ENCODE peak calls at places on chromosomes 1 and 21, in four cellular contexts. One of them, this sample, is unnamed.

GRCh38 chr1:223711173-223711572 is 1.2 kb upstream of the CAPN2 start:
- DNase-seq in H1: no peak
- DNase-seq in H9: no peak
- DNase-seq in mesendoderm: no peak
- DNase-seq in this sample: peak

GRCh38 chr1:113930499-113931161 is 1.5 kb downstream of the HIPK1 start:
- DNase-seq in H9: no peak
- DNase-seq in H1: no peak
- DNase-seq in mesendoderm: peak
- DNase-seq in this sample: peak

GRCh38 chr1:209416660-209417059 is 166.9 kb upstream of the CAMK1G start:
- DNase-seq in H9: no peak
- DNase-seq in H1: no peak
- DNase-seq in mesendoderm: no peak
- DNase-seq in this sample: no peak

GRCh38 chr1:52579415-52579814 is 22.8 kb upstream of the GPX7 start:
- DNase-seq in H9: no peak
- DNase-seq in mesendoderm: no peak
- DNase-seq in H1: no peak
- DNase-seq in this sample: peak

GRCh38 chr1:78223417-78224215 is 177.8 kb downstream of the GIPC2 start:
- DNase-seq in H9: no peak
- DNase-seq in H1: no peak
- DNase-seq in mesendoderm: no peak
- DNase-seq in this sample: peak

GRCh38 chr1:17792421-17792820 is 37.3 kb downstream of the ACTL8 start:
- DNase-seq in mesendoderm: no peak
- DNase-seq in H9: no peak
- DNase-seq in H1: no peak
- DNase-seq in this sample: no peak

GRCh38 chr21:15401331-15401730 is 328.5 kb upstream of the USP25 start:
- DNase-seq in mesendoderm: no peak
- DNase-seq in H1: no peak
- DNase-seq in H9: no peak
- DNase-seq in this sample: no peak

GRCh38 chr1:218439541-218440295 is 94.6 kb downstream of the TGFB2 start:
- DNase-seq in mesendoderm: peak
- DNase-seq in H1: no peak
- DNase-seq in H9: peak
- DNase-seq in this sample: peak

GRCh38 chr1:151511636-151512215 is 539 bp downstream of the CGN start:
- DNase-seq in H1: peak
- DNase-seq in H9: peak
- DNase-seq in mesendoderm: peak
- DNase-seq in this sample: no peak

GRCh38 chr1:165290143-165290542 is 66.4 kb downstream of the LMX1A start:
- DNase-seq in mesendoderm: peak
- DNase-seq in H1: no peak
- DNase-seq in H9: no peak
- DNase-seq in this sample: no peak

GRCh38 chr1:38529337-38529860 is 330.2 kb downstream of the RRAGC start:
- DNase-seq in H1: no peak
- DNase-seq in H9: no peak
- DNase-seq in mesendoderm: no peak
- DNase-seq in this sample: no peak

GRCh38 chr1:59018860-59019259 is 235.0 kb upstream of the JUN start:
- DNase-seq in mesendoderm: no peak
- DNase-seq in H9: no peak
- DNase-seq in H1: no peak
- DNase-seq in this sample: no peak

GRCh38 chr1:7535934-7536878 is 234.9 kb upstream of the VAMP3 start:
- DNase-seq in H9: peak
- DNase-seq in mesendoderm: peak
- DNase-seq in H1: peak
- DNase-seq in this sample: no peak

GRCh38 chr1:8598060-8598724 is 219.2 kb downstream of the RERE start:
- DNase-seq in H1: no peak
- DNase-seq in mesendoderm: peak
- DNase-seq in H9: no peak
- DNase-seq in this sample: peak

GRCh38 chr1:93000751-93001175 is 39.5 kb upstream of the DIPK1A start:
- DNase-seq in H9: no peak
- DNase-seq in H1: no peak
- DNase-seq in mesendoderm: peak
- DNase-seq in this sample: no peak

GRCh38 chr1:220701974-220702373 is 11.8 kb downstream of the C1orf115 start:
- DNase-seq in mesendoderm: no peak
- DNase-seq in H9: no peak
- DNase-seq in H1: no peak
- DNase-seq in this sample: no peak

GRCh38 chr1:167862432-167863076 is 51.4 kb downstream of the ADCY10 start:
- DNase-seq in H9: no peak
- DNase-seq in H1: no peak
- DNase-seq in mesendoderm: no peak
- DNase-seq in this sample: peak

GRCh38 chr1:37177230-37177864 is 143.0 kb upstream of the GRIK3 start:
- DNase-seq in H9: peak
- DNase-seq in H1: peak
- DNase-seq in mesendoderm: peak
- DNase-seq in this sample: peak

GRCh38 chr1:5448486-5448885 is 543.7 kb downstream of the NPHP4 start:
- DNase-seq in H9: peak
- DNase-seq in mesendoderm: peak
- DNase-seq in H1: peak
- DNase-seq in this sample: no peak

GRCh38 chr1:3671371-3672180 is 19.3 kb downstream of the TP73 start:
- DNase-seq in mesendoderm: no peak
- DNase-seq in H1: no peak
- DNase-seq in H9: peak
- DNase-seq in this sample: no peak

GRCh38 chr1:61226791-61227567 is 144.6 kb downstream of the NFIA start:
- DNase-seq in H9: no peak
- DNase-seq in H1: no peak
- DNase-seq in mesendoderm: no peak
- DNase-seq in this sample: no peak

GRCh38 chr1:244297616-244298015 is 154.1 kb downstream of the ADSS2 start:
- DNase-seq in mesendoderm: no peak
- DNase-seq in H9: no peak
- DNase-seq in H1: no peak
- DNase-seq in this sample: no peak

GRCh38 chr1:158180741-158181576 is at the start of gene CD1D:
- DNase-seq in mesendoderm: peak
- DNase-seq in H1: peak
- DNase-seq in H9: peak
- DNase-seq in this sample: no peak

GRCh38 chr1:156295391-156295947 is at the start of gene GLMP:
- DNase-seq in H9: peak
- DNase-seq in mesendoderm: peak
- DNase-seq in H1: peak
- DNase-seq in this sample: peak

GRCh38 chr1:91569411-91570104 is 68.9 kb downstream of the CDC7 start:
- DNase-seq in mesendoderm: no peak
- DNase-seq in H9: no peak
- DNase-seq in H1: no peak
- DNase-seq in this sample: peak

GRCh38 chr1:119675349-119676343 is 27.6 kb upstream of the ZNF697 start:
- DNase-seq in H1: peak
- DNase-seq in H9: peak
- DNase-seq in mesendoderm: peak
- DNase-seq in this sample: peak

GRCh38 chr1:23116921-23117699 is 51.5 kb downstream of the LUZP1 start:
- DNase-seq in mesendoderm: no peak
- DNase-seq in H9: no peak
- DNase-seq in H1: no peak
- DNase-seq in this sample: no peak

GRCh38 chr1:219567341-219567947 is 45.5 kb downstream of the ZC3H11B start:
- DNase-seq in H9: no peak
- DNase-seq in mesendoderm: peak
- DNase-seq in H1: no peak
- DNase-seq in this sample: peak

GRCh38 chr1:183652547-183653467 is at the start of gene APOBEC4:
- DNase-seq in H9: no peak
- DNase-seq in mesendoderm: peak
- DNase-seq in H1: no peak
- DNase-seq in this sample: no peak

DNA sequence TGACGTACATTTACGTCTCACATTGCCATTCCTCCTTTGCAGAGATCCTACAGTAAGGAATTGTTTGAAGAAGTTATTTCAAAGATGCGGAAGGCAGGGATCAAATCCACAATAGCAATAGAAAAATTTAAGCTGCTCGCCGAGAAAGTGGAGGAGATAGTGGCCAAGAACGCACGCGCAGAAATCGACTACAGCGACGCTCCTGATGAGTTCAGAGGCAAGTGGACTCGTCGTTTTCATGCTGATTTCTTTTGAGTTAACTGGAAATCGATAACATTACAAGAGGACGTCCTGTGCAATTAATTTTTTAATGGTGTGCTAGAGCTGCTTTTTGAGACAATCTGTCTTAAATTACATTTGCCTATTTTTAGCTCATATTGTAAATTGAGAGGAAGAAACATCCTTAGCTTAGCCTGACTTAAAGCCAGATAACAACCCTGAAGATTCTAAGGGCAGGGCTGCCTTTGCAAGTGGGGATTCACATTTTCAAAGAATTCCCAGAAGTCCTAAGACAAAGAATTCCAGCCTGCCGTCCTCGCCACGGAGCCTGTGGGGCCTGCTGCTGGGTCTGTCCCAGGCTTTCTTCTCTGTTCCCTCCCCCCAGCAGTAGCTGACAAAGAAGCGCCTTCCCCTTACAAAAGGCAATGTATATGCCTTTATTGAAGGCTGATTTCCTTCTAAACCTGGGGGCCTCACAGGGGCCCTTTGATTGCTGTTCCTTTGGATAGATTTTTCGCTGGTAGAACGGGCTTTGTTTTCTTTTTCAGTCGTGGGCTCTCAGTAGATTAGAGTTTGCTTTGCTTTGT is 31.6 kb upstream of the KIF1B start:
- DNase-seq in H1: no peak
- DNase-seq in mesendoderm: no peak
- DNase-seq in H9: no peak
- DNase-seq in this sample: no peak
- H2BK15ac ChIP-seq in H1: no peak
- H2BK15ac ChIP-seq in mesendoderm: no peak
- H2BK15ac ChIP-seq in H9: no peak
- H2BK15ac ChIP-seq in this sample: no peak

DNA sequence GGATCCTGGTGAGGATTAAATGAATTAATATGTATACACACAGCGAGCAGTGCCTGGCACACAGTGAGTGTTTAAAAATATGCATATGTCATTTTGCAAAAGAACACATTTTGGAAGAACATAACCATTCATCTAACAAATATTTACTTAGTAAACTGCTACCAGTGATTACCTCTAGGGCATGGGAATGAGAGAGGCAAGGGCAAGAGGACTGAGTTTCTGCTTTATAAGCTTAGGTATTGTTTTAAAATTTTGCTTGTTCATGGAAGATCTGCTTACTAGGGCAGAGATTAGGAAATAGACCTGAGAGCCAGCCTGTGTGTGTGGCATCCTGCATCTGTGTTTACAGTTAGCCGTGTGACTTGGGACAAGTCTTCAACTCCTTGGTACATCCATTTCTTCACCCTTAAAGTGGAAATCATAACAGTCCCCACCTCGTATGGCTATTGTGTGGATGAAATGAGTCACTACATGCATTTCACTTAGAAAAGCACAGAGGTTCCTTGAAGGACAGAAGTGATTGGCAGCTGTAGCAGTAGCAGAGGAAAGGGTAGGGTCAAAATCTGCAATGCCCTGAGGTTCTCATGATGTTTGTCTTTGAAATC is 198.5 kb upstream of the FMN2 start:
- DNase-seq in H9: no peak
- DNase-seq in H1: no peak
- DNase-seq in mesendoderm: no peak
- DNase-seq in this sample: no peak
- H4K5ac ChIP-seq in H9: no peak
- H4K5ac ChIP-seq in H1: no peak
- H4K5ac ChIP-seq in mesendoderm: no peak
- H4K5ac ChIP-seq in this sample: no peak

DNA sequence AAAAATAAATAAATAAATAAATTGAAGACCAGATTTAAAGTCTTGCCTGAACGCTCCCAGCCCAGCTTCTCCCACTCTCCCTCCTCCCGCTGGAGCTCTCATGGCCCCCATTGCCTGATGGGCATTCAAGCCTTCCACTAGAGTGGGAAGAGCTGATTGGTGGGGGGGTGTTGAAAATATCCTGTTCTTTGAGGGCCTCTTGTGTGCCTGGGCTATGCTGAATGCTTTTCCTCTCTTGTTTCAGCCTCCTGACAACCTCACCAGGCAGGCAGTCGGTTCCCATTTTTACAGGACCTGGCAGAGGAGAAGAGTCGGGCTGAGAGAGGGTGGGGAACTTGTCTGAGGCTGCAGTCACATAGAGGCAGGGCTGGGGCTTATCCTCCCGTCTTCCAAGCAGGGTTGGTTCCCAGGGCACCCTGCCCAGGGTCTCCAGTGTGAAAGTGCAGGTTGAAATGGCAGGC is 59.2 kb upstream of the SSBP3 start:
- DNase-seq in mesendoderm: no peak
- DNase-seq in H1: peak
- DNase-seq in H9: no peak
- DNase-seq in this sample: no peak
- H2BK15ac ChIP-seq in mesendoderm: no peak
- H2BK15ac ChIP-seq in H1: peak
- H2BK15ac ChIP-seq in H9: no peak
- H2BK15ac ChIP-seq in this sample: no peak

GRCh38 chr1:10897981-10898728 is 101.7 kb upstream of the CASZ1 start:
- DNase-seq in H1: no peak
- DNase-seq in mesendoderm: no peak
- DNase-seq in H9: peak
- DNase-seq in this sample: no peak
- H4K5ac ChIP-seq in H1: no peak
- H4K5ac ChIP-seq in mesendoderm: no peak
- H4K5ac ChIP-seq in H9: no peak
- H4K5ac ChIP-seq in this sample: no peak

DNA sequence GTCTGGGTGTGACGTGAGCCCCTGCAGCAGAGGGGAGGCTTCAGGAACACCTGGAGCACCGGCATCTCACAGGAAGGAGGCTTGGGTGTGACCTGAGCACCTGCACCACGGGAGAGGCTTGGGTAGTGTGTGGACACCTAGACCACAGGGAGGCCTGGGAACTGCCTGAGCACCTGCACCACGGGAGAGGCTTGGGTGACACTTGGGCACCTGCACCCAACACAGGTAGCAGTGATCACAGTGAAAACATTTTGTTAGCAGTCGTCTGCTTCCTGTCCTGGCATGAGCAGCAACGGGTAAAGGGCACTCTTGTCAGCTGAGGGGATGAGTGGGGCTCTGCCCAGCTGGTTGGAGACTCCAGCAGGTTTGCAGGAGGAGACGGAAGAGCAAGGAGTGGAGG is 22.4 kb downstream of the LRRC3 start:
- DNase-seq in H9: no peak
- DNase-seq in mesendoderm: no peak
- DNase-seq in H1: no peak
- DNase-seq in this sample: no peak
- H2BK15ac ChIP-seq in H9: no peak
- H2BK15ac ChIP-seq in mesendoderm: no peak
- H2BK15ac ChIP-seq in H1: no peak
- H2BK15ac ChIP-seq in this sample: no peak

GRCh38 chr1:230930986-230931385 is 47.7 kb downstream of the TTC13 start:
- DNase-seq in H9: no peak
- DNase-seq in H1: no peak
- DNase-seq in mesendoderm: no peak
- DNase-seq in this sample: no peak
- H4K5ac ChIP-seq in H9: no peak
- H4K5ac ChIP-seq in H1: no peak
- H4K5ac ChIP-seq in mesendoderm: no peak
- H4K5ac ChIP-seq in this sample: no peak